ENCODE peak calls at places on chromosome 11, in four cellular contexts. U is tibial nerve; J is stimulated activated CD4-positive, alpha-beta T cell treated with anti-CD3 and anti-CD28 coated beads, Interleukin-4, amount 100 ng/mL, for 1 hour; E is GM18507. H is an unnamed sample.

GRCh38 chr11:117898059-117898458 is 21.6 kb upstream of the FXYD6 start:
- DNase-seq in U (no peak), J (no peak), E (no peak), H (no peak)

GRCh38 chr11:16933756-16934603 is 80.2 kb downstream of the PLEKHA7 start:
- DNase-seq in U (no peak), J (no peak), E (no peak), H (no peak)

GRCh38 chr11:36210529-36210928 is 78.7 kb downstream of the COMMD9 start:
- DNase-seq in U (no peak), J (no peak), E (no peak), H (no peak)

GRCh38 chr11:116691779-116692178 is 81.0 kb downstream of the BUD13 start:
- DNase-seq in U (peak; percentile 36), J (peak; percentile 58), E (peak; percentile 75), H (peak; percentile 82)

GRCh38 chr11:61079416-61080150 is 22.7 kb upstream of the CD5 start:
- DNase-seq in U (no peak), J (no peak), E (no peak), H (no peak)

GRCh38 chr11:7595016-7595869 is 78.1 kb downstream of the CYB5R2 start:
- DNase-seq in U (no peak), J (no peak), E (no peak), H (no peak)

GRCh38 chr11:62457474-62457873 is 38.6 kb downstream of the SCGB1A1 start:
- DNase-seq in U (no peak), J (no peak), E (no peak), H (no peak)

GRCh38 chr11:130858215-130858614 is 58.1 kb downstream of the SNX19 start:
- DNase-seq in U (no peak), J (no peak), E (no peak), H (no peak)

GRCh38 chr11:1260023-1260501 is 37.2 kb downstream of the MUC5B start:
- DNase-seq in U (no peak), J (peak; percentile 42), E (peak; percentile 26), H (no peak)

GRCh38 chr11:131663403-131664200 is 293.2 kb downstream of the NTM start:
- DNase-seq in U (no peak), J (no peak), E (no peak), H (no peak)

GRCh38 chr11:66906077-66906929 is 49.4 kb downstream of the LRFN4 start:
- DNase-seq in U (peak; percentile 55), J (no peak), E (no peak), H (no peak)

GRCh38 chr11:116640641-116641402 is 132.0 kb downstream of the BUD13 start:
- DNase-seq in U (no peak), J (no peak), E (no peak), H (no peak)

GRCh38 chr11:90220391-90220790 is 2.5 kb downstream of the CHORDC1 start:
- DNase-seq in U (no peak), J (no peak), E (no peak), H (no peak)

GRCh38 chr11:102196816-102197215 is 86.6 kb downstream of the YAP1 start:
- DNase-seq in U (no peak), J (no peak), E (no peak), H (no peak)

GRCh38 chr11:19344661-19345518 is 104.1 kb upstream of the E2F8 start:
- DNase-seq in U (no peak), J (no peak), E (no peak), H (peak; percentile 94)

GRCh38 chr11:126186031-126186698 is 25.3 kb downstream of the RPUSD4 start:
- DNase-seq in U (peak; percentile 21), J (no peak), E (no peak), H (peak; percentile 30)

GRCh38 chr11:111305403-111305802 is 7.1 kb downstream of the POU2AF3 start:
- DNase-seq in U (no peak), J (no peak), E (no peak), H (no peak)